ENCODE peak calls at places on chromosomes 7 and 10, in seven cellular contexts. S is prostate gland, I is Karpas-422, U is right lobe of liver, D is endodermal cell, P is HCT116, Q is heart left ventricle. Z is an unnamed sample. For H3K36me3, the result is how much of the 10 kb centered on the place peaks cover.

GRCh38 chr7:18294408-18294807 is 201.1 kb upstream of the HDAC9 start:
- DNase-seq in S (no peak), I (no peak), U (no peak), D (no peak), P (no peak), Q (no peak), Z (no peak)

GRCh38 chr7:111763221-111763791 is 201.0 kb upstream of the IMMP2L start:
- DNase-seq in S (no peak), I (peak), U (no peak), D (peak), P (peak), Q (no peak), Z (no peak)

GRCh38 chr7:155531686-155532085 is 14.7 kb downstream of the CNPY1 start:
- DNase-seq in S (no peak), I (no peak), U (no peak), D (peak), P (no peak), Q (no peak), Z (no peak)

GRCh38 chr10:5645944-5646617 is 20.3 kb downstream of the ASB13 start:
- DNase-seq in S (no peak), I (no peak), U (no peak), D (no peak), P (no peak), Q (no peak), Z (no peak)

GRCh38 chr7:149824301-149824741 is 13.9 kb upstream of the ZNF862 start:
- DNase-seq in S (no peak), I (no peak), U (peak), D (no peak), P (no peak), Q (peak), Z (no peak)

GRCh38 chr10:53886325-53887300 is 914.4 kb downstream of the PCDH15 start:
- DNase-seq in S (peak), I (no peak), U (peak), D (no peak), P (no peak), Q (no peak), Z (no peak)

GRCh38 chr7:132577206-132578049 is 1.2 kb upstream of the PLXNA4 start:
- DNase-seq in S (peak), I (no peak), U (peak), D (peak), P (no peak), Q (peak), Z (no peak)

GRCh38 chr7:23026164-23026563 is 12.2 kb upstream of the HYCC1 start:
- DNase-seq in S (no peak), I (no peak), U (no peak), D (no peak), P (no peak), Q (no peak), Z (no peak)

GRCh38 chr10:122499491-122499941 is 38.2 kb downstream of the HTRA1 start:
- DNase-seq in S (no peak), I (no peak), U (no peak), D (no peak), P (no peak), Q (peak), Z (no peak)

GRCh38 chr7:47573758-47574472 is 8.0 kb downstream of the TNS3 start:
- DNase-seq in S (no peak), I (no peak), U (peak), D (no peak), P (no peak), Q (no peak), Z (no peak)

GRCh38 chr7:75984130-75985008 is 10.0 kb downstream of the TMEM120A start:
- DNase-seq in S (no peak), I (no peak), U (no peak), D (no peak), P (no peak), Q (peak), Z (no peak)

GRCh38 chr10:103278862-103279298 is 1.9 kb downstream of the INA start:
- DNase-seq in S (no peak), I (peak), U (no peak), D (peak), P (no peak), Q (peak), Z (peak)

GRCh38 chr7:45574521-45575500 is 643 bp downstream of the ADCY1 start:
- DNase-seq in S (no peak), I (no peak), U (no peak), D (peak), P (no peak), Q (no peak), Z (no peak)

GRCh38 chr7:112204776-112205347 is 1.3 kb downstream of the DOCK4 start:
- DNase-seq in S (peak), I (peak), U (no peak), D (no peak), P (no peak), Q (no peak), Z (peak)

GRCh38 chr7:156147771-156148504 is 335.7 kb upstream of the SHH start:
- DNase-seq in S (no peak), I (no peak), U (no peak), D (peak), P (no peak), Q (no peak), Z (no peak)

GRCh38 chr10:12235796-12236195 is 39.8 kb downstream of the CDC123 start:
- DNase-seq in S (peak), I (no peak), U (no peak), D (no peak), P (no peak), Q (no peak), Z (no peak)
- H3K36me3 ChIP-seq in S (under half), I (half or more), U (under half), D (half or more), P (half or more), Q (under half), Z (under half)

GRCh38 chr7:44150966-44151678 is 10.0 kb upstream of the MYL7 start:
- DNase-seq in S (no peak), I (no peak), U (peak), D (peak), P (no peak), Q (no peak), Z (no peak)
- H3K27ac ChIP-seq in S (no peak), I (no peak), U (no peak), D (no peak), P (no peak), Q (no peak), Z (no peak)

DNA sequence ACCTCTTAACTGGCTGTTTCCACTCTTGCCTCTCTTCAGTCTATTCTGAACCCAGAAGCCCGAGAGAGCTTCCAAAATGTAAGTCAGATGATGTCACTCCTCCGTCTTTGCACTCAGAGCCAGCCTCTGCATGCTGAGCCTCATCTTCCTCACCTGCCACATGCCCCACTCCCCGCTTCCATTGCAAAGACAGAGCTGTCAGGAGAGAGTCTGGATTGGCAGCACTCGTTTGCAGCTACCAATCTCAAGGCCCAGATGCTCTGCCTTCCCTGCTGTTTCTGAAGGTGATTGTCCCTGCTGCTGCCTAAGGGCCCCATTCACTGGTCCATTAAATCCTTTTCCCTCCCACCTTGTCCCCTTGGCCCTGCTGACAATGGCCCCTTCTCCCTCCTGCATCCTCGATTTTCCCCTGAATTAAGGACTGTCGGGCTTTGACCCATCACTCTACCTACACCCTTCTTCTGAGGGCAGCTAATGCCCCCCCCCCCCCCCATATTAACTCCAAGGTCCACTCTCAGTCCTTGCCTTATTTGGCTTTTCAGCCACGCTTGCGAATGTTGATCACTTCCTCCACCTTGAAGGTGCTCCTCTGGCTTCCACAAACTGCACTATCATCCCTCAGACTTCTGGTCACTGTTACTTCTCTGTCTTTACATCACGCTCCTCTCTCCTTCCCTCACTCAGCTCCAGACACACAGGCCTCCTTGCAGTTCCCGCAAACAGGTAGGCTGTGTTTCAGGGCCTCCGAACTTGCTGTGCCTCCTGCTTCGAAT is 98.5 kb downstream of the CHN2 start:
- DNase-seq in S (no peak), I (no peak), U (no peak), D (no peak), P (no peak), Q (no peak), Z (no peak)
- H3K36me3 ChIP-seq in S (under half), I (under half), U (under half), D (under half), P (under half), Q (under half), Z (under half)

DNA sequence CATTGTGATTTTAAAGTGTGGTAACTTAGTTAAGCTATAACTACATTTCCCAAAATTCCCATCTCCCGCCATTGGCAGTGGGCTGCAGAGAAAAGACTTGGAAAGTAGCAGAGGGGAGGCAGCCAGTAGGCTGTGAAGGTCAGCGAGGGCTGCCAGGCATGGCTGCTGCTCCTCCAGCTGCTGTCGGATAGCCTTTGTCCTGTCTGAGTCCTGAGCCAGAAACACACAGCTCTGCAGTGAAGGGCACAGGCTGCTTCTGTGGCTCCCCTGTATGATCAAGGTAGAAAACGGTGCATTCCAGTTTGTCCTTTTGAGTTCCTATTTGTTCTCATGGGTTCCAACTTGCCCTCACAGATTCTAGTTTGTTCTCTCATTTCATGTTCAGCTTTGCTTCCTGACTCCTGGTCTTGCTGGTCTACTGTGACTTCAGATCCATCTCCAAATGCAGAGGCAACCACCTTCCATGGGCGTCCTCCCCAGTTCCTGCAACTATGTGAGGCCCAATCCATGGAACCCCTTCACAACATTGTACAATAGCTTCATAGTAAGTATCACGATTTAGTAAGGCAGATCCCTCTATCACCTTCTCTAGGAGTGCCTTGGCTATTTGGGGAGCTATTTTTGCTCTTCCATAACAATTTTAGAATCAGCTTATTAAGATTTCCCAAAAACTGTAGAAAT is 31.7 kb downstream of the SYPL1 start:
- DNase-seq in S (no peak), I (peak), U (no peak), D (no peak), P (no peak), Q (peak), Z (no peak)
- H3K27ac ChIP-seq in S (no peak), I (peak), U (no peak), D (no peak), P (no peak), Q (peak), Z (no peak)

GRCh38 chr10:95280637-95281036 is 10.2 kb downstream of the PDLIM1 start:
- DNase-seq in S (no peak), I (no peak), U (peak), D (no peak), P (no peak), Q (no peak), Z (no peak)
- H3K36me3 ChIP-seq in S (under half), I (under half), U (under half), D (half or more), P (under half), Q (under half), Z (under half)

GRCh38 chr7:37493810-37494209 is 45.1 kb upstream of the ELMO1 start:
- DNase-seq in S (no peak), I (no peak), U (no peak), D (no peak), P (no peak), Q (no peak), Z (no peak)

GRCh38 chr7:37493123-37493522 is 44.5 kb upstream of the ELMO1 start:
- DNase-seq in S (no peak), I (no peak), U (no peak), D (no peak), P (no peak), Q (no peak), Z (no peak)

GRCh38 chr7:37488163-37488759 is 39.6 kb upstream of the ELMO1 start:
- DNase-seq in S (no peak), I (no peak), U (no peak), D (peak), P (no peak), Q (no peak), Z (no peak)

GRCh38 chr7:37491919-37492694 is 43.4 kb upstream of the ELMO1 start:
- DNase-seq in S (no peak), I (no peak), U (no peak), D (peak), P (no peak), Q (no peak), Z (no peak)

DNA sequence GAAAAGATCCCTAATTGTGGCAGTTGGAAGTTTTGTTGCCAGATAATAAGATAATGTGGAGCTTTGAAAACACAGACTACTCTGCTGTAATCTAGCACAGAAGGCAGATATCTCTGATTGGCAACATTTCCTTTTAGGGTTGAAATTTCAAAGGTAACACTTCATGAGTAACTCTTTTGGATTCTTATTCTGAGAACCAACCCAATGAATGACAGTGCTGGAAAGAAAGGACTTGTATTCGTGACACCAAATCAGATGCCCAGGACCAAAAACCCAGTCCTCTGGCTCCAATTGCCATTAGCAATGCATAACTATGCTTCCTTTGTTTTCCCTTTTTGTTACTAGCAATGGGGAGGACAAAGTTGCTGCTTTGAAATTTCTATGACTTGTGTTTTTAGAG is 41.0 kb upstream of the ELMO1 start:
- DNase-seq in S (no peak), I (no peak), U (no peak), D (no peak), P (no peak), Q (no peak), Z (no peak)
- H3K27ac ChIP-seq in S (no peak), I (no peak), U (peak), D (no peak), P (no peak), Q (no peak), Z (no peak)

GRCh38 chr7:14449291-14449690 is 453.3 kb downstream of the DGKB start:
- DNase-seq in S (no peak), I (no peak), U (no peak), D (no peak), P (no peak), Q (no peak), Z (no peak)
- H3K36me3 ChIP-seq in S (under half), I (under half), U (under half), D (under half), P (under half), Q (under half), Z (under half)

Z was measured in CD4-positive, alpha-beta memory T cell.